ENCODE peak calls at places on chromosomes 1 and 21, in ten cellular contexts. T is SJCRH30, D is colonic mucosa, G is left ventricle myocardium inferior, V is small intestine, P is aorta, F is heart left ventricle, I is GM23338, L is stomach, H is IMR-90. K is an unnamed sample. For H3K4me1, the result is how much of the 10 kb centered on the place peaks cover.

GRCh38 chr1:20931930-20932436 is 144.9 kb upstream of the HP1BP3 start:
- DNase-seq in T (no peak), D (no peak), G (no peak), V (no peak), P (no peak), F (no peak), I (no peak), L (no peak), H (no peak), K (peak)

GRCh38 chr1:41664861-41665640 is 180.6 kb upstream of the EDN2 start:
- DNase-seq in T (peak), D (no peak), G (no peak), V (no peak), P (no peak), F (no peak), I (peak), L (no peak), H (peak), K (no peak)

GRCh38 chr21:44496900-44497550 is 41.7 kb downstream of the LRRC3 start:
- DNase-seq in T (no peak), D (no peak), G (no peak), V (no peak), P (no peak), F (no peak), I (no peak), L (no peak), H (no peak), K (peak)

GRCh38 chr1:175150596-175151319 is 41.8 kb downstream of the KIAA0040 start:
- DNase-seq in T (no peak), D (no peak), G (no peak), V (peak), P (no peak), F (no peak), I (peak), L (no peak), H (no peak), K (peak)

GRCh38 chr1:111441573-111442192 is 7.4 kb downstream of the WDR77 start:
- DNase-seq in T (peak), D (peak), G (no peak), V (peak), P (no peak), F (no peak), I (peak), L (peak), H (peak), K (peak)

GRCh38 chr1:46184920-46185658 is 8.8 kb upstream of the P3R3URF start:
- DNase-seq in T (no peak), D (peak), G (no peak), V (no peak), P (peak), F (no peak), I (no peak), L (no peak), H (no peak), K (no peak)

GRCh38 chr1:31593770-31594632 is 17.7 kb downstream of the TINAGL1 start:
- DNase-seq in T (peak), D (peak), G (peak), V (peak), P (peak), F (peak), I (peak), L (peak), H (peak), K (peak)

GRCh38 chr1:47756006-47756405 is 241.2 kb downstream of the TRABD2B start:
- DNase-seq in T (no peak), D (no peak), G (no peak), V (no peak), P (no peak), F (no peak), I (no peak), L (no peak), H (no peak), K (no peak)

GRCh38 chr1:50750021-50750619 is 209.9 kb downstream of the FAF1 start:
- DNase-seq in T (peak), D (no peak), G (no peak), V (no peak), P (no peak), F (no peak), I (peak), L (no peak), H (peak), K (peak)

DNA sequence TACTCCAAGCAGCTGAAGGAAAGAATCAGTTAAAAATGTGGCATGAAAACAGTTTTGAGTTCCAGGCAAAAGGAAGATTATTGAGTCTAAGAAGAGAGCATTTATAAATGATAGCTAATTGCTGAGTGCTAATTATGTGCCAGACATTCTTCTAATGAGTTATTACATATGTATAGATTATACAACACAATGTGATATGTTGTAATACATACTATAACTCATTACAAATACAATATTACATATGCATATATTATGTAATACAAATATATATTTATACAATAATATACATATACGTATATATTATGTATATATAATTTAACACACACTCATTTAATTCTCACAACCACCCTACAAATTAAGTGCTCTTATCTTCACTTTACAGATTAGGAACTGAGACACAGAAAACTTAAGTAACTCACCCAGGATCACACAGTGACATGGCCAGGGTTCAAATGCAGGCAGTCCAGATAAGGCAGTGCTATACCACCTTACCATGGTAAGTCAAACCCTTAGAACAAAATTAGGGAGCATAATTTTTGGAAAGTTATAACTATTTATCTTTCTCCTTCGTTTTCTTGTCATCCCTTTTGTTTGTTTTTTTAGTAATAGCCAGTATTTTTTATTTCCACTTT is 4.0 kb downstream of the SORT1 start:
- DNase-seq in T (no peak), D (no peak), G (no peak), V (no peak), P (no peak), F (no peak), I (no peak), L (no peak), H (no peak), K (no peak)
- H3K4me1 ChIP-seq in T (under half), D (under half), G (half or more), V (under half), P (under half), F (half or more), I (under half), L (half or more), H (under half), K (half or more)

GRCh38 chr1:9164537-9164910 is 35.6 kb upstream of the GPR157 start:
- DNase-seq in T (no peak), D (no peak), G (no peak), V (no peak), P (no peak), F (no peak), I (no peak), L (no peak), H (no peak), K (no peak)
- H3K4me1 ChIP-seq in T (under half), D (under half), G (half or more), V (under half), P (under half), F (under half), I (under half), L (under half), H (under half), K (under half)

GRCh38 chr1:204091066-204091465 is 18.2 kb downstream of the SOX13 start:
- DNase-seq in T (no peak), D (no peak), G (no peak), V (no peak), P (peak), F (no peak), I (no peak), L (no peak), H (no peak), K (peak)
- H3K4me1 ChIP-seq in T (under half), D (under half), G (half or more), V (under half), P (under half), F (under half), I (half or more), L (half or more), H (under half), K (under half)

DNA sequence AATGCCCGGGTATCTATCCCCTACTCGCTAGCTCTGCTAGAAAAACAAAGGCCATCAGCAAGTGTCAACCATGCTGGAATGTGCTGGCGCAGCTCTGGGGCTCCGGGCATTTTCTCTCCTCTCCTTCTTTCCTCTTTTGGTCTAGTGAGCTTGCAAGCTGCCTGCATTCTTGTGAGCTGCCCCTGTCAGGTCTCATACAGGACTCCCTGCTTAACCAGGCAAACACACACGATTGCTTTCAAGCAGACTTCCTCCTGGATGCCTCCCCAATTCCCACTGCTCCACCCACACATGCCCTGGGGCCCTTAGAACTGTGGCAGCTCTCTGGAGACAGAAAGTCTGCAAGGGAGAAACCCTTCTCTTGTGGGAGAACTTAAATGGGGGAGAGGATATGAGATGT is 35.7 kb upstream of the SUCO start:
- DNase-seq in T (peak), D (no peak), G (no peak), V (no peak), P (no peak), F (no peak), I (peak), L (no peak), H (peak), K (peak)
- H3K4me1 ChIP-seq in T (under half), D (under half), G (under half), V (under half), P (under half), F (under half), I (under half), L (under half), H (under half), K (under half)

GRCh38 chr1:24411963-24412362 is 1.6 kb downstream of the STPG1 start:
- DNase-seq in T (no peak), D (no peak), G (no peak), V (peak), P (no peak), F (no peak), I (no peak), L (no peak), H (peak), K (peak)

GRCh38 chr1:24410750-24411149 is 2.8 kb downstream of the STPG1 start:
- DNase-seq in T (no peak), D (no peak), G (no peak), V (peak), P (no peak), F (no peak), I (no peak), L (no peak), H (no peak), K (no peak)

GRCh38 chr1:24414884-24415333 is 693 bp upstream of the NIPAL3 start:
- DNase-seq in T (no peak), D (peak), G (no peak), V (no peak), P (no peak), F (no peak), I (no peak), L (no peak), H (no peak), K (no peak)

GRCh38 chr1:24413350-24414163 is at the start of gene STPG1:
- DNase-seq in T (no peak), D (peak), G (peak), V (peak), P (peak), F (peak), I (peak), L (peak), H (peak), K (peak)

GRCh38 chr1:24412408-24412807 is 1.2 kb downstream of the STPG1 start:
- DNase-seq in T (no peak), D (no peak), G (no peak), V (peak), P (no peak), F (no peak), I (no peak), L (no peak), H (no peak), K (no peak)
- H3K4me1 ChIP-seq in T (under half), D (under half), G (under half), V (under half), P (under half), F (under half), I (under half), L (under half), H (under half), K (under half)

GRCh38 chr1:9870572-9870971 is 39.5 kb downstream of the CTNNBIP1 start:
- DNase-seq in T (no peak), D (no peak), G (no peak), V (no peak), P (no peak), F (no peak), I (no peak), L (no peak), H (no peak), K (no peak)
- H3K4me1 ChIP-seq in T (under half), D (under half), G (under half), V (under half), P (under half), F (under half), I (under half), L (under half), H (under half), K (under half)

DNA sequence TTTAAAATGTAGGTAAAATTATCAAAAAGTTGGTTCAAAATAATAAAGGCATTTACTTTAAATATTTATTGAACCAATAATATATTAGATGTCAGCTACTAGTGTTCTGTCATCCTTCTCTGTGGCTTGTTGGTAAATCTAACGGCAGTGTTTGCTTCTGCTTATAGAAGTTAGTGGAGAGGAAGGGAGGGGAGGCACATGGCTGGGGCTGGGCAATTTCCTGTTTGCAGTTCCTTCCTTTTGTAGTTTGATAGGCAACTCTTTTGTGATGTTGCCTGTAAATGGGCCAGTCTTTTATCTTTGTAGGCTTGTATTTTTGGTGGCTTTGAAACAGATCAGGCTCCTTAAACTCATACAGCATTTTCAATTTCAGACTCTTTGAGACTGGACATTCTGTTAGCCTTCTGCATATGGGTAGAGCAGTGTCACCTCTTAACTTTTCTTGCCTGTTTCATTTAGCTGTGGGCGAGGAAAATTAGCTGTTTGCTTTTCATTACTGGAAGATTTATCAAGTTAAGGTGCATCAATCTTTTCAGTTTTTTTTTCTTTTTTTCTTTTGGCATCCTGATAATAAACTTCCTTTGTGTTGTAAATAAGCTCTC is 48.1 kb downstream of the CDC14A start:
- DNase-seq in T (no peak), D (peak), G (peak), V (peak), P (no peak), F (peak), I (peak), L (peak), H (no peak), K (no peak)
- H3K4me1 ChIP-seq in T (under half), D (under half), G (under half), V (under half), P (under half), F (under half), I (under half), L (under half), H (under half), K (under half)

GRCh38 chr1:25870614-25871013 is 4.9 kb downstream of the PAQR7 start:
- DNase-seq in T (no peak), D (no peak), G (no peak), V (peak), P (no peak), F (no peak), I (no peak), L (no peak), H (no peak), K (no peak)
- H3K4me1 ChIP-seq in T (under half), D (under half), G (under half), V (under half), P (under half), F (under half), I (under half), L (half or more), H (under half), K (under half)

GRCh38 chr1:2859881-2860430 is 58.5 kb upstream of the TTC34 start:
- DNase-seq in T (no peak), D (no peak), G (no peak), V (no peak), P (peak), F (no peak), I (peak), L (no peak), H (no peak), K (peak)
- H3K4me1 ChIP-seq in T (under half), D (under half), G (under half), V (under half), P (under half), F (under half), I (under half), L (under half), H (under half), K (under half)

GRCh38 chr1:114725230-114725629 is 8.7 kb upstream of the NRAS start:
- DNase-seq in T (no peak), D (no peak), G (no peak), V (no peak), P (no peak), F (no peak), I (no peak), L (no peak), H (peak), K (peak)
- H3K4me1 ChIP-seq in T (under half), D (under half), G (under half), V (under half), P (under half), F (under half), I (under half), L (under half), H (under half), K (under half)